ENCODE peak calls at places on chromosomes 11 and 22, in seven cellular contexts. V is AG20443; P is GM12891; S is non-pigmented ciliary epithelial cell; G is activated CD8-positive, alpha-beta memory T cell treated with anti-CD3 and anti-CD28 coated beads for 1 hour; W is neural progenitor cell; R is activated naive CD4-positive, alpha-beta T cell treated with Interleukin-2 at 50 U/mL for 16 hours. X is an unnamed sample.

GRCh38 chr11:118163494-118163893 is 10.9 kb upstream of the SCN4B start:
- DNase-seq in V (no peak), P (no peak), R (no peak), W (no peak), S (no peak), G (no peak), X (no peak)

GRCh38 chr11:47433157-47433556 is 6.9 kb upstream of the PSMC3 start:
- DNase-seq in W (no peak), G (no peak), S (no peak), R (no peak), P (no peak), V (no peak), X (no peak)

GRCh38 chr22:36796629-36797175 is 20.1 kb downstream of the PVALB start:
- DNase-seq in W (no peak), V (no peak), G (no peak), P (no peak), R (no peak), S (no peak), X (no peak)

GRCh38 chr11:89293966-89294679 is 116.4 kb downstream of the TYR start:
- DNase-seq in P (no peak), G (no peak), S (no peak), V (peak; percentile 14), R (no peak), W (peak; percentile 72), X (no peak)

GRCh38 chr11:69969890-69970784 is 108.0 kb upstream of the ANO1 start:
- DNase-seq in W (no peak), P (no peak), V (no peak), R (no peak), G (no peak), S (no peak), X (no peak)

GRCh38 chr11:120603071-120603470 is 91.5 kb downstream of the GRIK4 start:
- DNase-seq in S (no peak), P (no peak), G (no peak), W (no peak), R (no peak), V (no peak), X (no peak)

GRCh38 chr11:61974766-61975631 is 7.6 kb upstream of the FTH1 start:
- DNase-seq in V (no peak), R (no peak), S (no peak), G (no peak), W (no peak), P (no peak), X (no peak)

GRCh38 chr11:36300651-36301050 is 4.6 kb downstream of the PRR5L start:
- DNase-seq in S (no peak), R (no peak), G (no peak), W (no peak), P (no peak), V (peak; percentile 25), X (peak; percentile 74)

GRCh38 chr11:133228406-133229330 is 303.6 kb downstream of the OPCML start:
- DNase-seq in P (no peak), S (no peak), R (no peak), V (no peak), W (peak; percentile 84), G (no peak), X (peak; percentile 30)

GRCh38 chr11:108902027-108902469 is 237.2 kb downstream of the DDX10 start:
- DNase-seq in R (no peak), P (no peak), W (no peak), S (no peak), G (no peak), V (no peak), X (no peak)

GRCh38 chr22:29112102-29112501 is 39.3 kb downstream of the KREMEN1 start:
- DNase-seq in R (no peak), G (no peak), P (no peak), V (no peak), S (no peak), W (no peak), X (no peak)

GRCh38 chr11:72821920-72822799 is 7.9 kb downstream of the ATG16L2 start:
- DNase-seq in W (peak; percentile 98), P (no peak), V (peak; percentile 99), R (peak; percentile 91), G (peak; percentile 66), S (no peak), X (peak; percentile 71)

GRCh38 chr11:65636810-65637557 is 917 bp upstream of the SIPA1 start:
- DNase-seq in P (no peak), S (no peak), V (no peak), W (no peak), R (no peak), G (no peak), X (no peak)

GRCh38 chr11:35303596-35304392 is 115.6 kb downstream of the SLC1A2 start:
- DNase-seq in P (no peak), V (peak; percentile 90), S (no peak), W (no peak), R (no peak), G (no peak), X (no peak)

GRCh38 chr22:22462813-22463567 is 45.6 kb downstream of the ZNF280B start:
- DNase-seq in G (no peak), V (no peak), R (no peak), W (peak; percentile 33), S (no peak), P (no peak), X (no peak)

GRCh38 chr11:2150206-2150847 is 10.7 kb downstream of the INS start:
- DNase-seq in V (no peak), P (no peak), W (peak; percentile 86), R (no peak), G (no peak), S (no peak), X (no peak)

GRCh38 chr11:19025799-19026406 is 34.6 kb downstream of the MRGPRX2 start:
- DNase-seq in S (no peak), W (no peak), V (peak; percentile 16), G (no peak), P (no peak), R (no peak), X (no peak)

GRCh38 chr11:65743928-65744698 is 23.5 kb upstream of the RNASEH2C start:
- DNase-seq in R (no peak), W (peak; percentile 45), G (no peak), V (peak; percentile 67), S (no peak), P (no peak), X (no peak)

GRCh38 chr11:45755281-45755859 is 49.6 kb upstream of the SLC35C1 start:
- DNase-seq in V (no peak), W (no peak), S (no peak), P (no peak), R (no peak), G (no peak), X (no peak)

GRCh38 chr11:70456921-70457532 is 58.7 kb downstream of the CTTN start:
- DNase-seq in G (no peak), P (no peak), R (no peak), V (peak; percentile 77), W (no peak), S (peak; percentile 14), X (no peak)

GRCh38 chr22:29369460-29369859 is 18.9 kb downstream of the AP1B1 start:
- DNase-seq in R (no peak), W (peak; percentile 71), V (peak; percentile 95), S (peak; percentile 46), G (no peak), P (no peak), X (no peak)

GRCh38 chr22:22854466-22854865 is 33.1 kb upstream of the IGLL5 start:
- DNase-seq in P (no peak), S (no peak), W (no peak), G (no peak), R (no peak), V (no peak), X (no peak)

GRCh38 chr11:109733245-109733644 is 311.3 kb downstream of the C11orf87 start:
- DNase-seq in W (no peak), G (no peak), R (no peak), S (peak; percentile 24), P (no peak), V (peak; percentile 37), X (no peak)

GRCh38 chr11:76661306-76661751 is 9.2 kb downstream of the LRRC32 start:
- DNase-seq in G (no peak), V (no peak), S (no peak), P (no peak), R (no peak), W (no peak), X (no peak)

GRCh38 chr22:32030508-32031247 is 12.4 kb upstream of the SLC5A1 start:
- DNase-seq in S (no peak), P (no peak), W (no peak), R (no peak), G (no peak), V (no peak), X (no peak)

GRCh38 chr22:43891360-43892182 is at the start of gene PNPLA5:
- DNase-seq in V (peak; percentile 53), G (no peak), R (peak; percentile 23), P (no peak), W (peak; percentile 66), S (no peak), X (no peak)

GRCh38 chr11:3138178-3139085 is 26.7 kb downstream of the OSBPL5 start:
- DNase-seq in R (no peak), W (peak; percentile 38), V (no peak), S (no peak), G (no peak), P (no peak), X (no peak)

GRCh38 chr11:113674397-113674685 is 31.8 kb downstream of the TMPRSS5 start:
- DNase-seq in P (no peak), W (no peak), R (no peak), S (no peak), G (no peak), V (no peak), X (no peak)

GRCh38 chr11:48103621-48104561 is 112.7 kb upstream of the OR4B1 start:
- DNase-seq in P (no peak), G (no peak), S (no peak), R (no peak), W (no peak), V (peak; percentile 40), X (no peak)

GRCh38 chr22:37232140-37232998 is 11.7 kb downstream of the RAC2 start:
- DNase-seq in W (no peak), G (no peak), R (no peak), V (no peak), P (no peak), S (no peak), X (no peak)

X was measured in NCI-H1694.